ENCODE peak calls at places on chromosome 19, in nine cellular contexts. M is HepG2, W is esophagus muscularis mucosa, X is prostate gland, K is transverse colon, Q is SK-N-SH, Z is K562, C is suprapubic skin, A is spleen. P is an unnamed sample. For H3K9me3, the result is how much of the 10 kb centered on the place peaks cover.

GRCh38 chr19:28351761-28352160 is 861.2 kb downstream of the UQCRFS1 start:
- DNase-seq in A (no peak), W (peak), M (no peak), Z (no peak), C (no peak), K (no peak), Q (no peak), X (no peak), P (no peak)

GRCh38 chr19:43504426-43505185 is at the start of gene PHLDB3:
- DNase-seq in C (no peak), W (no peak), M (peak), A (peak), Q (peak), X (peak), Z (no peak), K (peak), P (peak)

GRCh38 chr19:45640849-45641273 is 1.7 kb upstream of the EML2 start:
- DNase-seq in A (peak), Z (peak), M (peak), C (no peak), Q (no peak), K (peak), W (no peak), X (no peak), P (no peak)

GRCh38 chr19:52992109-52993004 is 21.4 kb upstream of the ERVV-1 start:
- DNase-seq in Q (peak), Z (peak), M (no peak), A (peak), W (no peak), C (no peak), X (peak), K (peak), P (no peak)

GRCh38 chr19:13637664-13638063 is 126.7 kb upstream of the MRI1 start:
- DNase-seq in K (no peak), C (no peak), X (no peak), W (no peak), Q (no peak), Z (no peak), M (no peak), A (no peak), P (no peak)

GRCh38 chr19:14370169-14370998 is 10.9 kb upstream of the ADGRE5 start:
- DNase-seq in Q (no peak), A (peak), X (no peak), K (no peak), M (no peak), Z (peak), C (no peak), W (no peak), P (no peak)

GRCh38 chr19:3285647-3286176 is 61.3 kb downstream of the CELF5 start:
- DNase-seq in Z (no peak), Q (peak), M (peak), W (no peak), X (no peak), A (no peak), C (no peak), K (no peak), P (no peak)

GRCh38 chr19:39833464-39834286 is at the start of gene DYRK1B:
- DNase-seq in Z (peak), K (peak), C (peak), M (no peak), X (peak), A (peak), W (peak), Q (peak), P (peak)

GRCh38 chr19:407501-408440 is 1.2 kb downstream of the C2CD4C start:
- DNase-seq in X (no peak), Q (peak), W (no peak), K (no peak), A (peak), C (peak), Z (no peak), M (no peak), P (peak)

GRCh38 chr19:31670931-31671330 is 321.7 kb upstream of the TSHZ3 start:
- DNase-seq in K (no peak), M (no peak), Q (no peak), A (no peak), C (no peak), W (peak), Z (no peak), X (no peak), P (no peak)

DNA sequence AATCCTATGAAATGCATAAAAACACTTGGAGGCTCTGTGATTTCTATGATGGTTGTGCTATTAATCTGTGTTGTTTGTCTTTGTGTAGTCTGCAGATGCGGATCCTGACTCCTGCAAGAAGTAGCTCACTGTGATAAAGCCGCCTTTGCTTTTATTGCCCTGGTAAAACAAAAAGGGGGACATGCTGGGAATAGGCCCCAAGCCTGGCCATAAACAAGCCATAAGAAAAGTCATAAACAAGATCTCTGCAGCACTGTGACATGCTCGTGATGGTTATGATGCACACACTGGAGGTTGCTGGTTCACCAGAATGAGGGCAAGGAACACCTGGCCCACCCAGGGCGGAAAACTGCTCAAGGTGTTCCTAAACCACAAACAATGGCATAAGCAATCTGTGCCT is 26.6 kb upstream of the ZNF266 start:
- DNase-seq in M (no peak), W (no peak), C (no peak), X (no peak), Q (no peak), Z (no peak), A (no peak), K (no peak), P (no peak)
- H3K9me3 ChIP-seq in M (half or more), W (half or more), C (under half), X (under half), Q (under half), Z (under half), A (half or more), K (half or more), P (under half)

GRCh38 chr19:10421240-10421948 is 1.1 kb downstream of the PDE4A start:
- DNase-seq in X (no peak), Q (no peak), C (no peak), Z (no peak), M (no peak), K (no peak), A (no peak), W (no peak), P (no peak)
- TF ChIP-seq CTCF in X (no peak), Q (peak), C (no peak), Z (no peak), M (no peak), K (no peak), A (no peak), W (no peak), P (no peak)

DNA sequence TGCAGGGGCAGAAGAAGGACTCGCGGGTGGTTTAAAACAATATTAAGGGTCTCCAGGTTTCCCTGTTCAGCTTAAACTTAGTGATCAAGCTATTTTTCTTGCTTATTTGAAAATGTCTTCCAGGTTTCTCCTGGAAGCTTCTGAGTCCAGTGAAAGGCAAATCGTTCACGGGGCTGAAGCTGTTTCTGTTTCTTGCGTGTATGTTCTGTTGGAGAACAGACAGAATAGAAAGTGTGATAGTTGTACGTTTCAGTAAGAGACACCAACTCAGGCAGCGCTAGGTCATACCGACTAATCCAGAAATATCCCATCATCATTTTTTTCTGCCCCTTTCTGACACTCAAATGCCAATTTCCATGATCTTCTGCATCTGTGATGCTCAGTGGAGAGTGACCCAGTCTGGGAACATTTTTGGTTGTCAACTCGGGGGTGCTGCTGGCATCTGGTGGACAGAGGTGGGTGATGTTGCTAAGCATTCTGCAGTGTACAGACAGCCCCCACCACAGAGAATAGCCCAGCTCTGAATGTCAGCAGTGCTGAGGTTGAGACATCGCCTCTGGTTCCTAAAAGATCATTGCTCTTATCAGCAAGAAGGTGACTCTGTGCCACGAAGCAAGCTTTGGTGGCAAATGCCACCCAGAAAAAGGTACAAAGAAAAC is 4.3 kb downstream of the KLF2 start:
- DNase-seq in C (no peak), A (no peak), Q (no peak), Z (no peak), K (no peak), W (no peak), X (no peak), M (no peak), P (no peak)
- TF ChIP-seq POLR2AphosphoS5 in C (no peak), A (peak), Q (no peak), Z (no peak), K (no peak), W (peak), X (no peak), M (no peak), P (no peak)

DNA sequence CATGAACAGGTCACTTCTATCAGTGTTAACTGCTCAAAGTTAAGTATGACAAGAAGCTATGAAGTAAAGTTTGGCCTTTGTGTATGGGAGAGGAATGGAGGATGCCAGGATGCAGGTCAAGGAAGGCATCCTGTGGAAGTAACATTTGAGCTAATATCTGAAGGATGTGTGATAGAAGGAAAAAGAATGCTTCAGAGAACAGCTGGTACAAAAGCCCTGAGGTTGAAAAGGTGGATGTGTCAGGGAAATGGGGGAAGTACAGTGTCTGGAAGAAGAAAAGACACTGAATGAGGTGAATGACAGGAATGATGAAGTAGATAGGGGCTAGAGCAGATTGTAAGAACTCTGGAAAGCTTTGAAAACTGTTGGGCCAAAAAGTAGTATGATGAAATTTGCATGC is 67.1 kb downstream of the ZNF91 start:
- DNase-seq in K (no peak), M (no peak), C (no peak), X (no peak), Z (no peak), A (no peak), W (peak), Q (no peak), P (no peak)
- H3K9me3 ChIP-seq in K (under half), M (half or more), C (under half), X (under half), Z (under half), A (under half), W (under half), Q (under half), P (under half)

DNA sequence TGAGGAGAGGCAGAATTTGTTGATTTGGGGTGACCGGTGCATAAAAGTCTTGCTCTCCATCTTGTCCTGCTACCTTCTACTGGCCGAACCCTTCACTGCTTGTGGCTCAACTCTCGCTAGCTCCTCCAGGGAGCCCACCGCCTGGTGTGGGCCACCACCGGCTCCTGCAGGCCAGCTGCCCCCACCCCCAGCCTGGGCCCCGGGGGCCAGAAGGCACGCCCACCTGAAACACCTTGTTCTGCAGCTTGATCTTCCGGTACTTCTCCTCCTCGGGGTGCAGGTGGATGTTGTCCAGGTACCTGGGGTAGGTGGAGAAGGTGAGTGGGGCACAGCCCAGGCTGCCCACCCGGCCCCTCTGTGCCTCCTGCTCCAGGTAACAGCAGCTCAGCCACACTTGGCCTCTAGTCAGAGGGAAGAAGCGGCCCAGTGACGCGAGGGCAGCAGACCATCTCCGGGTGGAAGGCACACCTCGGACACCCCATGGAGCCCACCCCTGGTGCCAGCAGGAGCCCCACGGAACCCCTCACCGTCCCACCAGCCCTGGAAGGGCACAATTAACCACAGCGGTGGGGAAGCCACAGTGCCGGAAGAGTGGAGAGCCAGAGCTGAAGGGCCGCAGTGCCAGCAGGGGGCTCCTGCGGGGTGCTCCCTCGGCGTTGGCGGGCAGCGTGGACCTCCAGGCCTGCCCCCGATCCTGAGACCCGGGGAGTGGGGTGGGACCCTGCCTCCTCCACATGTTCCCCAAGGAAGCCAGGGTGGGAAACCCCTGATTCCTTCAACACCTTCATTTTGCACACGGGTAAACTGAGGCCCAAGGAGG is 10.1 kb downstream of the UBXN6 start:
- DNase-seq in C (no peak), Z (no peak), K (no peak), M (no peak), W (no peak), A (no peak), Q (peak), X (no peak), P (no peak)
- TF ChIP-seq CTCF in C (no peak), Z (no peak), K (no peak), M (no peak), W (no peak), A (no peak), Q (no peak), X (no peak), P (no peak)

GRCh38 chr19:50820086-50820485 is 3.5 kb downstream of the KLK1 start:
- DNase-seq in Z (no peak), W (no peak), Q (no peak), A (no peak), K (peak), C (no peak), X (no peak), M (no peak), P (no peak)

GRCh38 chr19:50821622-50822021 is 2.0 kb downstream of the KLK1 start:
- DNase-seq in W (no peak), K (no peak), A (no peak), Z (no peak), M (no peak), C (no peak), X (no peak), Q (no peak), P (no peak)

GRCh38 chr19:50820549-50821247 is 2.9 kb downstream of the KLK1 start:
- DNase-seq in M (no peak), Z (peak), C (no peak), K (peak), W (no peak), X (no peak), Q (no peak), A (peak), P (no peak)

GRCh38 chr19:50822661-50823208 is 852 bp downstream of the KLK1 start:
- DNase-seq in K (no peak), Z (no peak), W (no peak), M (no peak), X (no peak), A (no peak), C (no peak), Q (no peak), P (no peak)

GRCh38 chr19:50821248-50821612 is 2.4 kb downstream of the KLK1 start:
- DNase-seq in X (no peak), M (no peak), K (no peak), Q (no peak), W (no peak), Z (no peak), A (no peak), C (no peak), P (no peak)
- TF ChIP-seq POLR2AphosphoS5 in X (no peak), M (no peak), K (no peak), Q (no peak), W (no peak), Z (no peak), A (no peak), C (no peak), P (no peak)